ENCODE peak calls at places on chromosome 6, in ten cellular contexts. R is activated T-helper 9 cell treated with anti-CD3 and anti-CD28 coated beads, Interleukin-2, amount 50 U/mL, for 16 hours; W is HT1080; D is NCI-H510A treated with DMSO at 0.1 percent for 48 hours; X is iris pigment epithelial cell; F is right lobe of liver; Y is dermis blood vessel endothelial cell; P is AG10803; L is stimulated activated CD4-positive, alpha-beta T cell treated with anti-CD3 and anti-CD28 coated beads, Interleukin-1b, Interleukin-23, amount 100 ng/mL, for 1 hour; A is left colon. S is an unnamed sample.

GRCh38 chr6:15096894-15097837 is 148.7 kb upstream of the JARID2 start:
- DNase-seq in Y (no peak), D (no peak), W (no peak), P (no peak), F (no peak), L (no peak), A (no peak), X (peak), R (no peak), S (no peak)

GRCh38 chr6:150345786-150346185 is 23.0 kb upstream of the IYD start:
- DNase-seq in X (no peak), F (no peak), P (peak), Y (no peak), D (no peak), A (no peak), L (no peak), R (no peak), W (peak), S (no peak)

GRCh38 chr6:158038291-158039177 is 56.9 kb downstream of the SYNJ2 start:
- DNase-seq in A (no peak), P (no peak), X (no peak), W (no peak), Y (no peak), R (no peak), F (no peak), D (no peak), L (no peak), S (no peak)

GRCh38 chr6:13419826-13420225 is 67.6 kb downstream of the GFOD1 start:
- DNase-seq in F (no peak), W (no peak), P (no peak), Y (no peak), A (no peak), R (no peak), L (no peak), D (no peak), X (no peak), S (no peak)

GRCh38 chr6:11097476-11097875 is 3.8 kb downstream of the SMIM13 start:
- DNase-seq in Y (no peak), A (no peak), X (no peak), D (no peak), P (no peak), L (no peak), W (no peak), F (no peak), R (no peak), S (no peak)

GRCh38 chr6:137044366-137045220 is at the start of gene IL20RA:
- DNase-seq in Y (peak), P (no peak), L (no peak), R (no peak), X (peak), W (no peak), D (no peak), F (peak), A (no peak), S (peak)

GRCh38 chr6:138509371-138509770 is 10.1 kb upstream of the NHSL1 start:
- DNase-seq in F (no peak), Y (peak), W (peak), L (peak), P (peak), R (no peak), A (no peak), X (peak), D (peak), S (peak)

GRCh38 chr6:47478233-47479155 is 905 bp downstream of the CD2AP start:
- DNase-seq in X (peak), Y (peak), L (no peak), W (peak), A (no peak), P (peak), F (no peak), D (peak), R (no peak), S (peak)

GRCh38 chr6:125769147-125769783 is 19.8 kb downstream of the HEY2 start:
- DNase-seq in D (no peak), L (no peak), X (no peak), A (no peak), F (no peak), Y (no peak), W (no peak), R (no peak), P (no peak), S (no peak)

GRCh38 chr6:138664740-138665139 is 108.8 kb upstream of the CCDC28A start:
- DNase-seq in P (no peak), D (no peak), R (no peak), F (no peak), L (no peak), A (no peak), X (no peak), W (no peak), Y (no peak), S (no peak)

GRCh38 chr6:3157151-3157933 is at the start of gene TUBB2A:
- DNase-seq in W (peak), A (peak), D (peak), R (peak), Y (peak), X (peak), F (peak), L (peak), P (peak), S (peak)

GRCh38 chr6:147821266-147821665 is 312.8 kb downstream of the SAMD5 start:
- DNase-seq in W (no peak), Y (no peak), R (no peak), F (no peak), A (no peak), P (no peak), X (no peak), D (no peak), L (no peak), S (no peak)

GRCh38 chr6:138765896-138766487 is 7.6 kb upstream of the CCDC28A start:
- DNase-seq in F (no peak), A (no peak), Y (peak), P (peak), R (no peak), L (no peak), W (peak), X (peak), D (peak), S (no peak)

GRCh38 chr6:43297644-43298564 is at the start of gene SLC22A7:
- DNase-seq in P (no peak), L (no peak), D (no peak), F (peak), W (no peak), R (no peak), Y (no peak), A (no peak), X (no peak), S (no peak)